ENCODE peak calls at places on chromosomes 4 and X, in four cellular contexts. D, V, N and R are unnamed samples.

GRCh38 chr4:116923389-116923788 is 162.0 kb downstream of the TRAM1L1 start:
- DNase-seq in N (no peak), V (no peak), D (no peak), R (no peak)

GRCh38 chr4:21139327-21139726 is 439.1 kb downstream of the PACRGL start:
- DNase-seq in N (no peak), D (no peak), V (no peak), R (no peak)

GRCh38 chr4:13541176-13541604 is 3.1 kb downstream of the NKX3-2 start:
- DNase-seq in N (no peak), V (no peak), D (no peak), R (no peak)

GRCh38 chr4:175394213-175394612 is 417.9 kb downstream of the GPM6A start:
- DNase-seq in V (no peak), D (no peak), N (no peak), R (no peak)

GRCh38 chrX:143768976-143769375 is 48.4 kb upstream of the SPANXN2 start:
- DNase-seq in V (no peak), N (no peak), D (no peak), R (no peak)

GRCh38 chr4:2067446-2068197 is 8.5 kb downstream of the NAT8L start:
- DNase-seq in D (no peak), N (peak; percentile 12), V (no peak), R (no peak)

GRCh38 chr4:155973639-155974475 is 20.2 kb upstream of the CTSO start:
- DNase-seq in D (no peak), N (no peak), V (no peak), R (peak; percentile 52)

GRCh38 chrX:1137531-1137930 is 74.9 kb downstream of the CRLF2 start:
- DNase-seq in D (no peak), V (no peak), N (no peak), R (peak; percentile 25)

GRCh38 chrX:143121471-143121870 is 95.7 kb downstream of the SPANXN4 start:
- DNase-seq in V (no peak), N (no peak), D (no peak), R (no peak)

GRCh38 chr4:152374153-152374552 is 161.7 kb downstream of the FBXW7 start:
- DNase-seq in N (no peak), V (no peak), D (no peak), R (no peak)

GRCh38 chr4:151854731-151855130 is 93.9 kb upstream of the GATB start:
- DNase-seq in V (no peak), D (no peak), N (no peak), R (peak; percentile 10)

GRCh38 chrX:23666282-23666681 is 1.0 kb upstream of the PRDX4 start:
- DNase-seq in D (no peak), V (no peak), N (no peak), R (no peak)

GRCh38 chrX:75623535-75623934 is 100.7 kb upstream of the ZDHHC15 start:
- DNase-seq in N (no peak), D (no peak), V (no peak), R (no peak)

GRCh38 chr4:55475394-55476243 is 71.1 kb downstream of the CLOCK start:
- DNase-seq in N (no peak), D (no peak), V (no peak), R (peak; percentile 24)

GRCh38 chr4:20444599-20445337 is 193.1 kb downstream of the SLIT2 start:
- DNase-seq in V (no peak), N (no peak), D (no peak), R (no peak)

GRCh38 chrX:12170755-12171154 is 32.5 kb downstream of the FRMPD4 start:
- DNase-seq in N (no peak), D (no peak), V (no peak), R (no peak)

GRCh38 chrX:22389544-22390243 is 117.0 kb downstream of the CBLL2 start:
- DNase-seq in N (no peak), V (no peak), D (peak; percentile 70), R (no peak)

GRCh38 chrX:22541926-22542325 is 269.2 kb downstream of the CBLL2 start:
- DNase-seq in D (no peak), V (no peak), N (no peak), R (no peak)